ENCODE peak calls at places on chromosome 7, in ten cellular contexts. D is GM23338; J is astrocyte of the spinal cord; V is fibroblast of mammary gland; L is CD8-positive, alpha-beta memory T cell; Q is cardiac muscle cell; U is GM23248; N is kidney; X is dorsolateral prefrontal cortex; O is OCI-LY7. Z is an unnamed sample.

GRCh38 chr7:106365252-106366005 is 80.6 kb upstream of the NAMPT start:
- DNase-seq in D (no peak), X (no peak), J (no peak), Q (peak; percentile 47), N (no peak), L (no peak), U (no peak), V (peak; percentile 29), O (no peak), Z (no peak)

GRCh38 chr7:20440472-20441105 is 109.9 kb downstream of the ITGB8 start:
- DNase-seq in X (no peak), O (peak; percentile 27), J (peak; percentile 36), L (no peak), N (no peak), V (peak; percentile 58), U (peak; percentile 43), D (peak; percentile 87), Q (peak; percentile 66), Z (peak; percentile 11)

GRCh38 chr7:111510584-111511378 is 51.5 kb downstream of the IMMP2L start:
- DNase-seq in L (no peak), N (no peak), D (no peak), O (no peak), J (no peak), Q (no peak), X (no peak), U (no peak), V (no peak), Z (no peak)

GRCh38 chr7:28272461-28272877 is 91.9 kb upstream of the JAZF1 start:
- DNase-seq in X (peak; percentile 55), V (peak; percentile 69), O (peak; percentile 47), L (peak; percentile 5), N (no peak), J (peak; percentile 59), U (peak; percentile 76), Q (peak; percentile 71), D (peak; percentile 87), Z (peak; percentile 70)

GRCh38 chr7:40747856-40748255 is 613.1 kb downstream of the SUGCT start:
- DNase-seq in V (peak; percentile 64), J (no peak), O (no peak), N (no peak), L (no peak), U (peak; percentile 74), Q (no peak), X (no peak), D (no peak), Z (no peak)

GRCh38 chr7:1946461-1947450 is 276.7 kb downstream of the ELFN1 start:
- DNase-seq in X (no peak), U (no peak), L (no peak), D (no peak), O (no peak), J (no peak), Q (no peak), V (no peak), N (peak; percentile 64), Z (no peak)

GRCh38 chr7:68676789-68677535 is 921.3 kb upstream of the AUTS2 start:
- DNase-seq in X (peak; percentile 73), O (no peak), J (no peak), Q (no peak), D (no peak), N (no peak), U (no peak), L (no peak), V (peak; percentile 35), Z (no peak)

GRCh38 chr7:138726288-138726687 is 25.1 kb upstream of the SVOPL start:
- DNase-seq in J (no peak), D (peak; percentile 56), Q (no peak), U (no peak), O (no peak), N (no peak), V (no peak), X (no peak), L (no peak), Z (peak; percentile 18)

GRCh38 chr7:13878154-13878553 is 111.3 kb downstream of the ETV1 start:
- DNase-seq in X (no peak), U (no peak), Q (no peak), N (no peak), V (no peak), J (no peak), D (no peak), O (no peak), L (no peak), Z (no peak)

GRCh38 chr7:13880789-13881188 is 108.7 kb downstream of the ETV1 start:
- DNase-seq in N (no peak), V (peak; percentile 85), U (peak; percentile 88), D (no peak), X (no peak), Q (peak; percentile 41), J (peak; percentile 76), O (no peak), L (no peak), Z (no peak)

GRCh38 chr7:13879143-13879542 is 110.3 kb downstream of the ETV1 start:
- DNase-seq in L (no peak), X (no peak), D (no peak), N (no peak), O (no peak), V (no peak), U (no peak), Q (no peak), J (no peak), Z (no peak)

GRCh38 chr7:13879994-13880686 is 109.3 kb downstream of the ETV1 start:
- DNase-seq in X (no peak), V (peak; percentile 78), Q (peak; percentile 25), U (peak; percentile 92), D (no peak), L (no peak), N (no peak), J (peak; percentile 75), O (no peak), Z (no peak)

GRCh38 chr7:13882051-13882450 is 107.4 kb downstream of the ETV1 start:
- DNase-seq in Q (no peak), N (no peak), O (no peak), X (no peak), V (no peak), D (no peak), L (no peak), U (no peak), J (no peak), Z (no peak)
- H3K4me3 ChIP-seq in Q (no peak overlapping the region), N (no peak overlapping the region), O (no peak overlapping the region), X (no peak overlapping the region), V (no peak overlapping the region), D (no peak overlapping the region), L (no peak overlapping the region), U (no peak overlapping the region), J (no peak overlapping the region), Z (no peak overlapping the region)

GRCh38 chr7:88309845-88310244 is 3.2 kb upstream of the STEAP4 start:
- DNase-seq in N (no peak), U (no peak), J (no peak), L (no peak), X (no peak), D (no peak), Q (no peak), V (peak; percentile 85), O (no peak), Z (no peak)

GRCh38 chr7:88314092-88314491 is 7.4 kb upstream of the STEAP4 start:
- DNase-seq in N (no peak), J (no peak), D (no peak), U (no peak), Q (no peak), X (no peak), L (no peak), O (peak; percentile 12), V (no peak), Z (no peak)

GRCh38 chr7:88310950-88311674 is 4.4 kb upstream of the STEAP4 start:
- DNase-seq in O (no peak), N (no peak), J (no peak), V (peak; percentile 51), L (no peak), Q (no peak), X (no peak), D (no peak), U (no peak), Z (no peak)

GRCh38 chr7:88312061-88312663 is 5.5 kb upstream of the STEAP4 start:
- DNase-seq in L (no peak), V (peak; percentile 96), Q (peak; percentile 67), X (no peak), U (peak; percentile 59), D (no peak), O (no peak), N (peak; percentile 87), J (peak; percentile 26), Z (no peak)

DNA sequence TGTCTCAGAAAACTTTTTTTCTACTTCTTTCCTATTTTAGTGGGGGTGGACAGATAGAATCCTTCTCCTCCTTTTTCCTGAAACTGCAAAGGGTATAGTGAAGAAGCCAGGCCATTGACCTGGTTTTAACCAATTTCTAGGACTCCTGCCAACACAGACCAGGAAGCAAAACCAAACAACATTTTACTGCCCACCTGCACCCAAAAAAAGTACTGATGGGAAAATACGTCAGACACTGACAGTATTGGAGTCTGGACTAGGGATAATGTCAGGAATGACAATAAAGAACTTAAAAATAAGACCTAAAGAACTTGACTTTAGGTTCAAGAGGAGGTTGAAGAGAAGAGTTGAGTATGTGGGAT is 5.0 kb upstream of the STEAP4 start:
- DNase-seq in D (no peak), X (no peak), U (no peak), L (no peak), O (no peak), J (peak; percentile 12), Q (peak; percentile 15), V (peak; percentile 77), N (no peak), Z (no peak)
- H3K4me3 ChIP-seq in D (no peak overlapping the region), X (no peak overlapping the region), U (no peak overlapping the region), L (no peak overlapping the region), O (no peak overlapping the region), J (no peak overlapping the region), Q (no peak overlapping the region), V (no peak overlapping the region), N (no peak overlapping the region), Z (no peak overlapping the region)

DNA sequence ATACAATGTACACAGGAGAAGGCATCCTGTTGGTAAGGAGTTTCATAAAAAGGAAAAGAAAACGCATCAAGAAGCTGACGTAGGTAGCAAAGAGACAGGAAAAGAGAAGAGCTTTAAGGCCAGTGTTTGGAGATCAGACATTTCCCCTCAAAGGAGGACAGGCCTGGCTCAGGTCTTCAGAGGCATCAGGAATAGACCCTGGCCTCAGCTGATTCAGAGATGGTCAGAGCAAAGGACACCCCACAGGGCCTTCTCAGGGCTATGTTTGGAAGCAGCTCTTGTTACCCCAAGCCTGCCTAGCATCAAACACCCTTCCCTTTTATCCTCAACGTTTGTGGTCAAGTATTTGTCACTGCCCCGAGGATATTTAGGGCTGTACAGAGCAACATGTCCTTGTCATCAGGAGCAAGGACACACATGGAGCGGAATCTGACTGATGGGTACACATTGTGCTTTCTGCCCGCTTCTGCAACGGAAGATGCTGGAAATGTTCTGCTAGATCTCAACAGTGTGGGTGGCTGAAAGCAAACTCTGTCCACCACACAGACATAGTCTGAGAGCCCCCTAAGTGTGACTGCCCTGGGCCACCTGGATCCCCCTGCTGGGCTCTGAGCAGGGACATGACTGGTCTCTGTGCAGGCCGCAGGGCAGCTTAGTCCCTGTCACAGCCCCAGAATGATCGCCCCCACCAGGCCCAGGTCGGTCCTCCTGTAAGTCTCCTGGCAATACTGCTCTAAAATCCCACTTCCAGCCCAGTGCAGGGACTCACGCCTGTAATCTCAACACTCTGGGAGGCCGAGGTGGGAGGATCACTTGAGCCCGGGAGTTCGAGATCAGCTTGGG is 1.0 kb upstream of the ZDHHC4 start:
- DNase-seq in D (peak; percentile 34), L (no peak), J (no peak), V (no peak), N (no peak), X (no peak), U (no peak), O (no peak), Q (no peak), Z (peak; percentile 26)
- H3K4me3 ChIP-seq in D (no peak overlapping the region), L (no peak overlapping the region), J (peak overlapping the region; percentile 78), V (peak overlapping the region; percentile 78), N (peak overlapping the region; percentile 61), X (peak overlapping the region; percentile 88), U (peak overlapping the region; percentile 62), O (peak overlapping the region; percentile 87), Q (peak overlapping the region; percentile 50), Z (peak overlapping the region; percentile 80)

GRCh38 chr7:116505278-116505677 is 5.7 kb downstream of the CAV2 start:
- DNase-seq in X (no peak), N (no peak), D (no peak), Q (no peak), V (no peak), J (no peak), O (no peak), U (no peak), L (no peak), Z (no peak)

GRCh38 chr7:116501425-116502167 is 2.1 kb downstream of the CAV2 start:
- DNase-seq in D (no peak), N (no peak), V (peak; percentile 36), X (no peak), L (no peak), Q (no peak), J (no peak), O (no peak), U (peak; percentile 31), Z (no peak)

GRCh38 chr7:116500071-116500853 is 724 bp downstream of the CAV2 start:
- DNase-seq in N (no peak), O (no peak), D (peak; percentile 71), V (peak; percentile 45), X (no peak), J (peak; percentile 69), L (no peak), Q (peak; percentile 57), U (peak; percentile 69), Z (no peak)

GRCh38 chr7:116503835-116504234 is 4.3 kb downstream of the CAV2 start:
- DNase-seq in L (no peak), Q (no peak), X (no peak), U (no peak), V (no peak), N (no peak), J (no peak), D (no peak), O (no peak), Z (no peak)

GRCh38 chr7:116502201-116503096 is 2.9 kb downstream of the CAV2 start:
- DNase-seq in U (no peak), O (no peak), V (no peak), D (no peak), L (no peak), J (no peak), Q (no peak), X (no peak), N (no peak), Z (no peak)
- H3K4me3 ChIP-seq in U (peak overlapping the region; percentile 88), O (no peak overlapping the region), V (peak overlapping the region; percentile 91), D (no peak overlapping the region), L (no peak overlapping the region), J (peak overlapping the region; percentile 71), Q (no peak overlapping the region), X (no peak overlapping the region), N (peak overlapping the region; percentile 18), Z (no peak overlapping the region)

Z was measured in HAP-1.